ENCODE peak calls at places on chromosomes 2 and 18, in five cellular contexts. C, R, P, Z and G are unnamed samples.

GRCh38 chr18:57428221-57429150 is 6.7 kb upstream of the ONECUT2 start:
- DNase-seq in C (no peak), R (peak; percentile 13), P (peak; percentile 11), Z (no peak), G (no peak)

GRCh38 chr2:142299021-142299420 is 168.2 kb upstream of the LRP1B start:
- DNase-seq in C (no peak), R (no peak), P (no peak), Z (no peak), G (no peak)

GRCh38 chr2:241862093-241862492 is 3.4 kb upstream of the PDCD1 start:
- DNase-seq in C (no peak), R (no peak), P (no peak), Z (no peak), G (peak; percentile 14)

GRCh38 chr18:32208012-32208411 is 18.2 kb downstream of the MEP1B start:
- DNase-seq in C (no peak), R (no peak), P (no peak), Z (no peak), G (no peak)

GRCh38 chr2:27069436-27069835 is 2.0 kb downstream of the OST4 start:
- DNase-seq in C (no peak), R (no peak), P (no peak), Z (peak; percentile 6), G (no peak)

GRCh38 chr2:112708968-112709367 is 11.9 kb upstream of the NT5DC4 start:
- DNase-seq in C (no peak), R (no peak), P (no peak), Z (no peak), G (no peak)

GRCh38 chr2:31388736-31389135 is 25.8 kb downstream of the XDH start:
- DNase-seq in C (no peak), R (no peak), P (no peak), Z (no peak), G (no peak)

GRCh38 chr2:6852210-6852609 is 13.5 kb downstream of the CMPK2 start:
- DNase-seq in C (no peak), R (no peak), P (no peak), Z (no peak), G (no peak)

GRCh38 chr2:37564356-37564755 is 107.1 kb downstream of the CDC42EP3 start:
- DNase-seq in C (no peak), R (no peak), P (no peak), Z (no peak), G (no peak)

GRCh38 chr2:29616569-29616968 is 304.8 kb downstream of the ALK start:
- DNase-seq in C (no peak), R (no peak), P (no peak), Z (no peak), G (no peak)

GRCh38 chr18:71831039-71831438 is 713.1 kb downstream of the CBLN2 start:
- DNase-seq in C (no peak), R (no peak), P (no peak), Z (no peak), G (no peak)

GRCh38 chr2:185658766-185659165 is 79.8 kb upstream of the FSIP2 start:
- DNase-seq in C (no peak), R (no peak), P (no peak), Z (no peak), G (no peak)

GRCh38 chr2:19855528-19856431 is 46.0 kb downstream of the TTC32 start:
- DNase-seq in C (no peak), R (no peak), P (no peak), Z (no peak), G (no peak)

GRCh38 chr2:99340669-99341236 is 3.6 kb downstream of the EIF5B start:
- DNase-seq in C (no peak), R (no peak), P (no peak), Z (no peak), G (no peak)

GRCh38 chr2:96108578-96109561 is 7.5 kb downstream of the ADRA2B start:
- DNase-seq in C (no peak), R (no peak), P (no peak), Z (peak; percentile 43), G (no peak)

GRCh38 chr2:18750662-18751554 is 161.5 kb upstream of the NT5C1B start:
- DNase-seq in C (no peak), R (no peak), P (no peak), Z (no peak), G (no peak)

GRCh38 chr2:96095116-96095636 is 21.2 kb downstream of the ADRA2B start:
- DNase-seq in C (no peak), R (no peak), P (no peak), Z (peak; percentile 7), G (no peak)

GRCh38 chr2:8927510-8928456 is 75.7 kb downstream of the MBOAT2 start:
- DNase-seq in C (no peak), R (no peak), P (no peak), Z (no peak), G (no peak)

GRCh38 chr2:127669056-127669455 is 6.3 kb downstream of the LIMS2 start:
- DNase-seq in C (no peak), R (no peak), P (no peak), Z (no peak), G (no peak)

GRCh38 chr2:186853871-186854435 is 5.0 kb upstream of the ZSWIM2 start:
- DNase-seq in C (no peak), R (no peak), P (no peak), Z (no peak), G (no peak)

GRCh38 chr2:72923833-72924352 is 6.6 kb downstream of the EMX1 start:
- DNase-seq in C (no peak), R (no peak), P (no peak), Z (no peak), G (no peak)

GRCh38 chr2:232237460-232237859 is 141.1 kb upstream of the ALPP start:
- DNase-seq in C (peak; percentile 32), R (no peak), P (no peak), Z (no peak), G (no peak)

GRCh38 chr18:62796216-62796621 is 80.9 kb downstream of the PHLPP1 start:
- DNase-seq in C (no peak), R (no peak), P (no peak), Z (no peak), G (no peak)

GRCh38 chr18:78860117-78860516 is 119.5 kb upstream of the SALL3 start:
- DNase-seq in C (no peak), R (no peak), P (no peak), Z (no peak), G (no peak)

GRCh38 chr2:149561309-149561926 is 26.2 kb downstream of the MMADHC start:
- DNase-seq in C (no peak), R (peak; percentile 22), P (peak; percentile 54), Z (no peak), G (no peak)

GRCh38 chr18:12842459-12843380 is 41.3 kb downstream of the PTPN2 start:
- DNase-seq in C (no peak), R (no peak), P (no peak), Z (no peak), G (no peak)

GRCh38 chr2:164388511-164388910 is 232.8 kb downstream of the GRB14 start:
- DNase-seq in C (no peak), R (no peak), P (no peak), Z (no peak), G (no peak)

GRCh38 chr18:76397631-76398030 is 97.4 kb downstream of the ZNF516 start:
- DNase-seq in C (no peak), R (no peak), P (no peak), Z (no peak), G (no peak)

GRCh38 chr2:240930631-240931318 is 24.6 kb downstream of the CROCC2 start:
- DNase-seq in C (no peak), R (no peak), P (no peak), Z (peak; percentile 36), G (peak; percentile 15)

GRCh38 chr2:176129013-176129796 is at the start of gene HOXD8:
- DNase-seq in C (no peak), R (no peak), P (no peak), Z (peak; percentile 70), G (no peak)

GRCh38 chr2:19576411-19576810 is 218.0 kb upstream of the OSR1 start:
- DNase-seq in C (no peak), R (no peak), P (no peak), Z (no peak), G (no peak)

GRCh38 chr2:198374375-198375072 is 570.1 kb downstream of the PLCL1 start:
- DNase-seq in C (peak; percentile 46), R (peak; percentile 15), P (peak; percentile 1), Z (no peak), G (no peak)
- TF ChIP-seq CTCF in C (peak; percentile 80), R (peak; percentile 61), P (peak; percentile 27), Z (peak; percentile 88), G (peak; percentile 65)

GRCh38 chr2:25294573-25295462 is 46.9 kb downstream of the DNMT3A start:
- DNase-seq in C (peak; percentile 89), R (peak; percentile 87), P (peak; percentile 81), Z (no peak), G (no peak)
- TF ChIP-seq CTCF in C (no peak), R (no peak), P (no peak), Z (no peak), G (no peak)

DNA sequence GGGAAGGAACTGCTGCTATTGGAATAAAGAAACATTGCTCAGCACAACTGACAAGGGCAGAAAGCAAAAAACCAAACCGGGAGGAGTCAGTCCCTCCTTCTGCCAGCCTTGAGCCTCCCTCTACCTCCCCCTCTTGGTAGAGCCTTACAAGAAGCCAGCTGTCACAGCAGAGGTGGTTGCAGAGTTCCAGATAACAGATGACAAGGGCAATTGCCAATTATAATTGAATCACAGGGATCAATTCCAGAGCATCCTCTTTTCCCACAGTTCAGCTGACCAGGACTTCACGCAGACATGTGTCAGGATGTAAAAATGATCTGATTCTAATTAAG is 548.2 kb upstream of the LRRTM1 start:
- DNase-seq in C (peak; percentile 5), R (no peak), P (no peak), Z (no peak), G (no peak)
- TF ChIP-seq CTCF in C (peak; percentile 23), R (no peak), P (no peak), Z (no peak), G (no peak)

GRCh38 chr2:70143314-70144150 is 47.3 kb downstream of the C2orf42 start:
- DNase-seq in C (peak; percentile 56), R (peak; percentile 44), P (peak; percentile 67), Z (peak; percentile 56), G (no peak)

GRCh38 chr2:70142590-70143313 is 48.1 kb downstream of the C2orf42 start:
- DNase-seq in C (peak; percentile 99), R (peak; percentile 97), P (peak; percentile 100), Z (peak; percentile 100), G (peak; percentile 100)

GRCh38 chr2:70144443-70145167 is 46.2 kb downstream of the C2orf42 start:
- DNase-seq in C (no peak), R (no peak), P (peak; percentile 15), Z (no peak), G (no peak)

GRCh38 chr2:70141754-70142589 is 48.8 kb downstream of the C2orf42 start:
- DNase-seq in C (peak; percentile 64), R (peak; percentile 61), P (no peak), Z (no peak), G (no peak)

DNA sequence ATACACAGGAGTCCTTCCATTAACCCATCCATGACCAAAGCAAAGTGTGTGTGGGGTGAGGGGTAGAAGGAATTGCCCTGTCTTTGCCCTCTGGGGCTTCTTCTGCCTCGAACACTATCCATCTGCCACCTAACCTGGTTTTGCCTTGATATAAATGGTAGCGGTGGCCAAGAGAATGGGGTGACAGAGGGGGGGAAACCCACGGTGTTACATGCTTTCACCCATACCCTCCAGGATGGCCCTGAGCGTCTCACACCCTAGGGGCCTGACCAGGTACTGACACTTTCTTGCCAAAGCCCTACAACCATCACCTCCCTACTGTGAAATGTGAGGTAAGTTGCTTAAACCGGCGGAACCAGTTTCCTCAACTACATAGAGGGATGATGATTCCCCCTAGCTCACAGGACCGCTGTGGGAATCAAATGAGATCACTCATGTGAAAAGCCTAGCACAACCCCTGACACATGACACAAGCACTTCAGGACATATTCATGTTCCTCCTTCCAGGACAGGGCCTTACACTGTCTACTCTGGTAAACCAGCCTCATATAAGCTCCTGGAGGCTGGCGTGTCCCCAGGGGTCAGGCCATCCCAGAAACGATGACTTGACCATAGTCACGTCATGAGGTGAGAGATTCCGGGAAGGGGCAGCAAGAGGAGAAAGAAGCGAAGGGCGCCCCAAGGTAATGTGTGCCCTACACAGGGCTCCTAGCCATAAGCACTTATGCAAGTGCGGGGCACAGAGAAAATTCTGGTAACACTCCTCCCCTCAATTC is 49.7 kb downstream of the C2orf42 start:
- DNase-seq in C (peak; percentile 53), R (peak; percentile 68), P (peak; percentile 85), Z (peak; percentile 60), G (peak; percentile 37)
- TF ChIP-seq CTCF in C (peak; percentile 63), R (peak; percentile 37), P (peak; percentile 65), Z (peak; percentile 55), G (peak; percentile 74)